ENCODE peak calls at places on chromosomes 12 and 14, in seven cellular contexts. L is stomach, U is body of pancreas, K is aorta, X is neuronal stem cell, A is WERI-Rb-1, F is SJSA1. P is an unnamed sample. For H3K9me3 and H3K27me3, the result is how much of the 10 kb centered on the place peaks cover.

GRCh38 chr12:41011939-41012338 is 176.2 kb upstream of the PDZRN4 start:
- DNase-seq in F (no peak), K (no peak), U (no peak), L (no peak), X (no peak), A (no peak), P (no peak)

GRCh38 chr14:28061006-28061405 is 705.6 kb upstream of the FOXG1 start:
- DNase-seq in F (no peak), K (no peak), A (no peak), U (no peak), X (no peak), L (no peak), P (no peak)

GRCh38 chr14:69373104-69373503 is 25.0 kb downstream of the ERH start:
- DNase-seq in A (no peak), F (no peak), K (no peak), U (no peak), X (no peak), L (no peak), P (no peak)

GRCh38 chr14:92266216-92266615 is 56.7 kb upstream of the SLC24A4 start:
- DNase-seq in X (no peak), A (peak), U (no peak), K (no peak), L (no peak), F (no peak), P (no peak)

GRCh38 chr12:3453947-3454675 is 36.9 kb upstream of the PRMT8 start:
- DNase-seq in F (no peak), A (no peak), K (no peak), U (no peak), L (no peak), X (no peak), P (no peak)

GRCh38 chr14:26597136-26598080 is at the start of gene NOVA1:
- DNase-seq in K (peak), L (no peak), A (peak), F (no peak), U (peak), X (peak), P (no peak)

GRCh38 chr12:51852404-51853137 is 4.1 kb upstream of the FIGNL2 start:
- DNase-seq in U (no peak), F (no peak), X (no peak), A (no peak), L (no peak), K (no peak), P (no peak)

GRCh38 chr12:116495260-116495659 is 63.9 kb upstream of the MAP1LC3B2 start:
- DNase-seq in X (no peak), L (peak), K (peak), U (no peak), F (peak), A (no peak), P (no peak)

GRCh38 chr14:35808076-35808657 is 928 bp downstream of the RALGAPA1 start:
- DNase-seq in K (no peak), F (no peak), L (peak), A (peak), X (peak), U (peak), P (peak)

GRCh38 chr12:75954076-75954475 is 77.5 kb downstream of the PHLDA1 start:
- DNase-seq in U (no peak), K (no peak), X (no peak), A (no peak), F (peak), L (no peak), P (peak)

GRCh38 chr12:112190626-112191025 is 65.3 kb downstream of the TRAFD1 start:
- DNase-seq in K (no peak), U (peak), F (no peak), A (no peak), X (no peak), L (peak), P (peak)

GRCh38 chr12:70543444-70543843 is 93.8 kb downstream of the PTPRB start:
- DNase-seq in U (no peak), K (no peak), L (no peak), A (peak), F (peak), X (no peak), P (no peak)

GRCh38 chr14:47606601-47607000 is 68.8 kb downstream of the MDGA2 start:
- DNase-seq in F (no peak), K (no peak), L (no peak), X (no peak), U (no peak), A (no peak), P (no peak)
- H3K9me3 ChIP-seq in F (under half), K (under half), L (under half), X (under half), U (under half), A (under half), P (under half)

GRCh38 chr14:103279129-103280025 is 54.7 kb upstream of the EIF5 start:
- DNase-seq in X (no peak), A (no peak), L (no peak), K (no peak), F (no peak), U (peak), P (no peak)

GRCh38 chr14:103271189-103271588 is 62.8 kb upstream of the EIF5 start:
- DNase-seq in L (no peak), X (no peak), U (no peak), A (no peak), K (no peak), F (no peak), P (no peak)

GRCh38 chr14:103273145-103273846 is 60.7 kb upstream of the EIF5 start:
- DNase-seq in F (no peak), K (no peak), U (no peak), X (no peak), L (peak), A (no peak), P (peak)

GRCh38 chr14:103273847-103274615 is 60.0 kb upstream of the EIF5 start:
- DNase-seq in L (no peak), X (no peak), F (no peak), K (no peak), U (no peak), A (no peak), P (no peak)

DNA sequence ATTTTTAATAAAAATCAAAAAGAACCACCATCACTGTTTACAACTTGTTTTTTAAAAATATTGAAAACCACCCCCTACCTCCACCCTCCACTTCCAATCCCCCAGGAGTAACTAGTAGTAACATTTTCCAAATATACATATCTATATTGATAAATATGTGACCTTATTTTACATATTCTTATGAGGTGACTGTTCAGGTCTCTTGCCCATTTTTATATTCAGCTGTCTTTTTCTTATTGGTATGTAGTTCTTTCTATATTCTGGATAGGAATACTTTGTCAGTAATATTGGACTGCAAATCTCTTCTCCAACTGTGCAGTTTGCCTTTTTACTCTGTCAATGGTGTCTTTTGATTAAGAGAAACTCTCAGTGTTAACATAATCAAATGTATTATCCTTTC is 59.0 kb upstream of the EIF5 start:
- DNase-seq in X (no peak), F (no peak), L (no peak), A (no peak), K (no peak), U (no peak), P (no peak)
- H3K27me3 ChIP-seq in X (under half), F (under half), L (under half), A (under half), K (under half), U (under half), P (under half)

DNA sequence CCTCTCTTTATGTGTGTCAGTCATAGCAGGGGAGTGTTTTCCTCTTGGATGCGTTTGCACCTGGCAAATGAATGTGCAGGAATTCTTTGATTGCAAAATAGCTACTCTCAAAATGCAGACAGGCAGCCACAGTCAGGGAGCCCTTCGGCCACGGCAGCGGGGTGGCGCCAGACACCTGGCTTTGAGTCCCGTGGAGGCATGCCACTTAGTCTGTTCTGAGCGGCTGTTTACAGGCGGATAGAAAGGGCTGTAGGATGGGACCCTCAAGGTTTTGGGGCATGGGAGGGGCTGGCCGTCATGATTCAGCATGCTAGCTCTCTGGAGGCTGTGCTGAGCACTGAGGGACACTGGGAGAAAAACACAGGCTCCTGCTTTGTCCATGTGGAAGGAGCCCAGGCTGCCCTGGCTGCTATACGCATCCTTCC is 117.1 kb downstream of the SLC25A47 start:
- DNase-seq in F (no peak), U (peak), X (peak), L (peak), A (peak), K (peak), P (peak)
- H3K4me3 ChIP-seq in F (no peak), U (no peak), X (no peak), L (no peak), A (no peak), K (no peak), P (no peak)

GRCh38 chr14:106846218-106846617 is 1319.8 kb downstream of the TMEM121 start:
- DNase-seq in X (no peak), F (no peak), L (no peak), A (no peak), U (no peak), K (no peak), P (peak)
- H3K9me3 ChIP-seq in X (under half), F (under half), L (under half), A (under half), U (under half), K (under half), P (under half)

GRCh38 chr14:96201965-96202364 is 2.7 kb upstream of the BDKRB2 start:
- DNase-seq in U (no peak), K (no peak), L (no peak), F (no peak), A (no peak), X (no peak), P (no peak)
- H3K27me3 ChIP-seq in U (under half), K (under half), L (under half), F (under half), A (under half), X (half or more), P (under half)

DNA sequence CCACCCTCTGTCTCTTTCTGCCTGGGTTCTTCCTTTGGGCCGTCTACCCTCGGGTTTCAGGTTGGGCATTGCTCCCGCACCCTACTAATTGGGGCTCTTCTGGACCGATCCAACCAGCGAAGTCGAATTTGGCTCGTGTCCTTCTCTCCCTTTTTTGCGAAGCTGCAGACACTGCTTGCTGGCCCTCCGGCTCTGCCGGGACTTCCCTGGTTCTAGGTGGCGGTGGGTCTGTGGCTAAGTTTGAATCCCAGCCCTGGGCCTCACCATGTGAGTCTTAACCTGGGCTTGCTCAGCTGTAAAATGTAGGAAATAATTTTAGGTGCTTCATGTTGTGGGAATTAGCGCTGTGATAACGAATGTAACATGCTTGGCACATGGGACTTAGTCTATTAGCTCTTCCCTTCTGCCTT is 418 bp upstream of the CISTR start:
- DNase-seq in X (no peak), A (no peak), K (no peak), F (no peak), L (no peak), U (no peak), P (no peak)
- H3K4me3 ChIP-seq in X (no peak), A (no peak), K (peak), F (no peak), L (peak), U (no peak), P (peak)

GRCh38 chr14:105897725-105898113 is 371.3 kb downstream of the TMEM121 start:
- DNase-seq in A (no peak), F (no peak), K (peak), X (no peak), U (no peak), L (no peak), P (no peak)
- H3K9me3 ChIP-seq in A (under half), F (under half), K (under half), X (under half), U (under half), L (under half), P (under half)

GRCh38 chr14:58832010-58832409 is 194.2 kb downstream of the DACT1 start:
- DNase-seq in F (no peak), L (no peak), X (no peak), U (no peak), A (no peak), K (no peak), P (peak)

GRCh38 chr14:58839233-58839632 is 201.5 kb downstream of the DACT1 start:
- DNase-seq in F (no peak), L (no peak), X (no peak), U (no peak), K (no peak), A (no peak), P (no peak)

GRCh38 chr14:58833634-58834378 is 196.0 kb downstream of the DACT1 start:
- DNase-seq in X (no peak), L (no peak), K (no peak), A (no peak), F (no peak), U (no peak), P (no peak)

DNA sequence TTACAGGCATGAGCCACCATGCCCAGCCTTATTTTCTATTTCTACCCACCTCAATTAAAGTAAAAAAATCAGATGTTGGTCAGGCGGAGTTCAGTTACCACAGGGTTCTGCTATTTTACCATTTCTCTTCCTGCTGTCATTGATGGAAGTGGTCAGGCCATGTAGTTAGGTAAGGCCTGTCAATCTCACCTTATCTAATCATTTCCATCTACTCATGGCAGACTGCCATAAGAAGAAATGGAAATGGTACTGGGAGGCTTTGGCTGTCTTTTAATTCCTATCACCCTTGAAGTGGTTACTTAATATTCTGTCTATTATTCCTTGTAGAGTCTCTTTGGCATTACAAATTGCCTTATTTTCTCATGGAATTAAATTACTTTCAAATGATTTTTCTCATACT is 198.5 kb downstream of the DACT1 start:
- DNase-seq in X (no peak), U (no peak), A (no peak), F (no peak), L (no peak), K (no peak), P (no peak)
- H3K27me3 ChIP-seq in X (under half), U (under half), A (under half), F (under half), L (under half), K (under half), P (under half)